ENCODE peak calls at places on chromosomes 4 and X, in five cellular contexts. E is heart right ventricle; Y is HepG2; I is stimulated activated naive B cell treated with anti-CD40 and anti-IgM and Interleukin-4, amounts not matched to agents 10 μg/mL and 1 μg/mL and 100 μg/mL, for 72 hours; U is IMR-90. L is an unnamed sample.

GRCh38 chr4:114132830-114133229 is 153.4 kb upstream of the ARSJ start:
- ATAC-seq in E (no peak), Y (peak; percentile 61), I (peak; percentile 67), U (no peak), L (peak; percentile 39)

GRCh38 chrX:53074987-53075386 is 7.2 kb upstream of the TSPYL2 start:
- ATAC-seq in E (no peak), Y (no peak), I (no peak), U (no peak), L (no peak)

GRCh38 chr4:2790583-2791517 is 2.0 kb upstream of the SH3BP2 start:
- ATAC-seq in E (no peak), Y (peak; percentile 40), I (no peak), U (no peak), L (no peak)

GRCh38 chrX:2370436-2370835 is 130.3 kb downstream of the DHRSX start:
- ATAC-seq in E (no peak), Y (no peak), I (no peak), U (no peak), L (no peak)

GRCh38 chr4:12260453-12260852 is 831.8 kb upstream of the HS3ST1 start:
- ATAC-seq in E (peak; percentile 87), Y (no peak), I (no peak), U (no peak), L (no peak)

GRCh38 chr4:42541647-42542046 is 115.3 kb downstream of the ATP8A1 start:
- ATAC-seq in E (no peak), Y (no peak), I (no peak), U (no peak), L (no peak)

GRCh38 chrX:13684361-13684760 is 4.6 kb upstream of the RAB9A start:
- ATAC-seq in E (no peak), Y (no peak), I (no peak), U (no peak), L (no peak)

GRCh38 chr4:122542411-122543236 is 78.2 kb downstream of the IL21 start:
- ATAC-seq in E (no peak), Y (no peak), I (peak; percentile 81), U (no peak), L (peak; percentile 32)

GRCh38 chr4:173121044-173121685 is 47.4 kb upstream of the GALNT7 start:
- ATAC-seq in E (peak; percentile 84), Y (no peak), I (peak; percentile 82), U (peak; percentile 88), L (peak; percentile 62)

GRCh38 chr4:48033825-48034413 is 17.3 kb downstream of the NIPAL1 start:
- ATAC-seq in E (no peak), Y (peak; percentile 72), I (peak; percentile 50), U (no peak), L (peak; percentile 56)

GRCh38 chr4:2806392-2807355 is 13.8 kb downstream of the SH3BP2 start:
- ATAC-seq in E (peak; percentile 61), Y (no peak), I (peak; percentile 67), U (peak; percentile 79), L (peak; percentile 65)

GRCh38 chr4:138898282-138898681 is 117.3 kb upstream of the NOCT start:
- ATAC-seq in E (no peak), Y (no peak), I (no peak), U (peak; percentile 65), L (no peak)

GRCh38 chr4:39936565-39937418 is 40.9 kb downstream of the PDS5A start:
- ATAC-seq in E (no peak), Y (no peak), I (no peak), U (no peak), L (no peak)

GRCh38 chr4:8352368-8353157 is 83.0 kb downstream of the HTRA3 start:
- ATAC-seq in E (peak; percentile 29), Y (peak; percentile 15), I (no peak), U (no peak), L (no peak)

GRCh38 chr4:109640644-109641043 is 62.6 kb downstream of the CASP6 start:
- ATAC-seq in E (no peak), Y (no peak), I (peak; percentile 69), U (no peak), L (no peak)

GRCh38 chr4:165779950-165780670 is 92.9 kb upstream of the TLL1 start:
- ATAC-seq in E (no peak), Y (no peak), I (no peak), U (no peak), L (no peak)

GRCh38 chr4:159430896-159431295 is 328.0 kb downstream of the RAPGEF2 start:
- ATAC-seq in E (no peak), Y (no peak), I (no peak), U (no peak), L (no peak)

GRCh38 chrX:107530141-107530540 is 80.7 kb downstream of the FRMPD3 start:
- ATAC-seq in E (no peak), Y (no peak), I (no peak), U (no peak), L (no peak)

GRCh38 chr4:45716093-45716492 is 407.8 kb downstream of the GABRG1 start:
- ATAC-seq in E (no peak), Y (no peak), I (no peak), U (no peak), L (no peak)

L was measured in stimulated activated memory B cell treated with anti-CD40 and anti-IgM and Interleukin-4, amounts not matched to agents 10 μg/mL and 1 μg/mL and 100 μg/mL, for 72 hours.